ENCODE peak calls at places on chromosomes 12 and 14, in five cellular contexts. D is cardiac muscle cell, C is A549, X is SJSA1, R is left ventricle myocardium inferior. V is an unnamed sample.

GRCh38 chr14:71203306-71203705 is 296.0 kb downstream of the PCNX1 start:
- DNase-seq in X (no peak), R (no peak), D (no peak), C (no peak), V (no peak)

GRCh38 chr12:51621155-51621922 is 30.3 kb downstream of the SCN8A start:
- DNase-seq in R (no peak), C (no peak), D (peak; percentile 54), X (no peak), V (no peak)

GRCh38 chr14:100155881-100156645 is 3.4 kb downstream of the DEGS2 start:
- DNase-seq in C (peak; percentile 39), X (no peak), D (no peak), R (no peak), V (no peak)

GRCh38 chr12:31749024-31749704 is 20.3 kb upstream of the AMN1 start:
- DNase-seq in X (peak; percentile 87), R (no peak), D (peak; percentile 91), C (peak; percentile 100), V (peak; percentile 78)

GRCh38 chr14:53128303-53128702 is 24.8 kb downstream of the DDHD1 start:
- DNase-seq in D (no peak), X (no peak), C (no peak), R (no peak), V (no peak)

GRCh38 chr12:57133013-57133569 is 4.8 kb downstream of the LRP1 start:
- DNase-seq in D (peak; percentile 68), X (peak; percentile 81), R (no peak), C (no peak), V (peak; percentile 33)

GRCh38 chr12:121849211-121849610 is 9.4 kb downstream of the HPD start:
- DNase-seq in X (no peak), C (no peak), D (no peak), R (no peak), V (no peak)

GRCh38 chr12:113697646-113698504 is 226.2 kb upstream of the LHX5 start:
- DNase-seq in C (no peak), D (no peak), X (no peak), R (no peak), V (no peak)

GRCh38 chr12:131736807-131737484 is 26.1 kb downstream of the SFSWAP start:
- DNase-seq in R (no peak), C (peak; percentile 83), D (peak; percentile 8), X (peak; percentile 76), V (no peak)

GRCh38 chr12:124379938-124380754 is 85.3 kb downstream of the RFLNA start:
- DNase-seq in C (peak; percentile 85), D (peak; percentile 90), R (peak; percentile 66), X (peak; percentile 93), V (peak; percentile 85)

GRCh38 chr14:80988192-80988591 is 32.8 kb downstream of the TSHR start:
- DNase-seq in X (no peak), R (no peak), D (no peak), C (no peak), V (no peak)

GRCh38 chr12:46430340-46430948 is 57.9 kb upstream of the SLC38A2 start:
- DNase-seq in X (no peak), R (no peak), C (peak; percentile 93), D (peak; percentile 80), V (no peak)

GRCh38 chr12:102959391-102959790 is 1.9 kb downstream of the ASCL1 start:
- DNase-seq in C (no peak), X (no peak), R (no peak), D (no peak), V (no peak)

GRCh38 chr12:113880993-113881392 is 85.1 kb downstream of the RBM19 start:
- DNase-seq in X (no peak), R (no peak), D (no peak), C (no peak), V (no peak)

GRCh38 chr12:118850244-118850825 is 131.0 kb upstream of the SRRM4 start:
- DNase-seq in R (no peak), X (no peak), D (no peak), C (peak; percentile 55), V (no peak)

GRCh38 chr12:56117778-56118687 is at the start of gene ZC3H10:
- DNase-seq in X (peak; percentile 99), D (peak; percentile 99), R (peak; percentile 96), C (peak; percentile 100), V (peak; percentile 100)

GRCh38 chr12:31466768-31467167 is 124.2 kb downstream of the DENND5B start:
- DNase-seq in C (no peak), X (no peak), R (no peak), D (no peak), V (no peak)

GRCh38 chr12:18898469-18898868 is 160.6 kb downstream of the CAPZA3 start:
- DNase-seq in R (no peak), C (no peak), X (no peak), D (no peak), V (no peak)

GRCh38 chr12:95100264-95101190 is 27.1 kb upstream of the NR2C1 start:
- DNase-seq in X (no peak), R (no peak), D (no peak), C (no peak), V (no peak)

GRCh38 chr12:48717252-48717695 is 767 bp upstream of the CCNT1 start:
- DNase-seq in X (no peak), D (peak; percentile 15), C (peak; percentile 27), R (no peak), V (no peak)

GRCh38 chr14:39268393-39268792 is 34.7 kb downstream of the MIA2 start:
- DNase-seq in X (no peak), C (peak; percentile 15), R (no peak), D (peak; percentile 22), V (no peak)

GRCh38 chr12:89129471-89129870 is 222.8 kb downstream of the DUSP6 start:
- DNase-seq in D (no peak), X (no peak), C (no peak), R (no peak), V (no peak)

GRCh38 chr12:49507139-49507538 is 31.7 kb upstream of the KCNH3 start:
- DNase-seq in D (peak; percentile 95), X (peak; percentile 96), C (peak; percentile 93), R (no peak), V (no peak)

GRCh38 chr12:10067942-10068341 is 30.8 kb downstream of the CLEC1A start:
- DNase-seq in D (peak; percentile 13), R (no peak), C (no peak), X (no peak), V (no peak)

GRCh38 chr12:71335668-71336257 is 103.8 kb upstream of the LGR5 start:
- DNase-seq in C (no peak), R (no peak), X (no peak), D (no peak), V (no peak)

GRCh38 chr12:127230843-127231260 is 1036.1 kb upstream of the TMEM132C start:
- DNase-seq in R (no peak), C (peak; percentile 57), X (peak; percentile 86), D (peak; percentile 65), V (no peak)

GRCh38 chr12:5101686-5102085 is 58.0 kb downstream of the KCNA5 start:
- DNase-seq in X (no peak), C (no peak), D (no peak), R (no peak), V (no peak)

GRCh38 chr12:95859344-95859816 is 628 bp downstream of the SNRPF start:
- DNase-seq in D (peak; percentile 26), C (peak; percentile 38), R (no peak), X (no peak), V (no peak)

GRCh38 chr12:28574746-28575592 is 384.7 kb downstream of the CCDC91 start:
- DNase-seq in X (no peak), R (no peak), D (no peak), C (peak; percentile 8), V (no peak)

GRCh38 chr12:28569698-28570411 is 379.6 kb downstream of the CCDC91 start:
- DNase-seq in C (peak; percentile 61), R (no peak), X (peak; percentile 49), D (peak; percentile 74), V (no peak)

GRCh38 chr12:28578833-28579252 is 388.6 kb downstream of the CCDC91 start:
- DNase-seq in X (no peak), D (peak; percentile 30), R (no peak), C (no peak), V (no peak)

GRCh38 chr12:28578361-28578760 is 388.1 kb downstream of the CCDC91 start:
- DNase-seq in C (no peak), D (no peak), X (no peak), R (no peak), V (no peak)

GRCh38 chr12:28575593-28576205 is 385.4 kb downstream of the CCDC91 start:
- DNase-seq in D (no peak), R (no peak), C (no peak), X (no peak), V (no peak)
- H3K27ac ChIP-seq in D (no peak overlapping the region), R (peak overlapping the region; percentile 40), C (no peak overlapping the region), X (no peak overlapping the region), V (no peak overlapping the region)

DNA sequence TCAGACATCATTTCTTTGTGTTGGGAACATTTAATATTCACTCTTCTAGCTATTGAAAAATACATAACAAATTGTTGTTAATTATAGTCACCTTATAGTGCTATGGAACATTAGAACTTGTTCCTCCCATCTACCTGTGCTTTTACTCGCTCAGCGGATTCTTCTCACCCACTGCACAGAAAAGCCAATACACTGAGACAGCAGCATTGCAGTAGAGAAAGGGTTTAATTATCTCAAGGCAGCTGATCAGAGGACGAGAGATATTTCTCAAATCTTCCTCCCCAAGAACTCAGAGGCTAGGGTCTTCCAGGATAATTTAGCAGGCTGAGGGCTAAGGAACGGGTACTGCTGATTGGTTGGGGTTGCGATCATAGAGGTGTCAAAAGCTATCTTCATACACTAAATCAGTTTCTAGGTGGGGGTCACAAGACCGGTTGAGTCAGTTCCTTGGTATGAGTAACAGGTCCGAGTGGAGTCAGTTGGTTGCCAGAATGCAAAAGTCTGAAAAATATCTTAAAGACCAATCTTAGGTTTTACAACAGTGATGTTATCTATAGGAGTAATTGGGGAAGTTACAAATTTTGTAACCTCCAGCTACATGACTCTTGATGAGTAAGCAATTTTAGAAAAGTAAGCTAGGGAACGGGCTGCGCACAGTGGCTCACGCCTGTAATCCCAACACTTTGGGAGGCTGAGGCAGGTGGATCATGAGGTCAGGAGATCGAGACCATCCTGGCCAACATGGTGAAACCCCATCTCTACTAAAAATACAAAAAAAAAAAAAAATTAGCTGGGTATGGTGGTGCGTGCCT is 173.1 kb downstream of the FBXL14 start:
- DNase-seq in C (no peak), D (no peak), R (no peak), X (no peak), V (no peak)
- H3K27ac ChIP-seq in C (no peak overlapping the region), D (no peak overlapping the region), R (no peak overlapping the region), X (no peak overlapping the region), V (no peak overlapping the region)

DNA sequence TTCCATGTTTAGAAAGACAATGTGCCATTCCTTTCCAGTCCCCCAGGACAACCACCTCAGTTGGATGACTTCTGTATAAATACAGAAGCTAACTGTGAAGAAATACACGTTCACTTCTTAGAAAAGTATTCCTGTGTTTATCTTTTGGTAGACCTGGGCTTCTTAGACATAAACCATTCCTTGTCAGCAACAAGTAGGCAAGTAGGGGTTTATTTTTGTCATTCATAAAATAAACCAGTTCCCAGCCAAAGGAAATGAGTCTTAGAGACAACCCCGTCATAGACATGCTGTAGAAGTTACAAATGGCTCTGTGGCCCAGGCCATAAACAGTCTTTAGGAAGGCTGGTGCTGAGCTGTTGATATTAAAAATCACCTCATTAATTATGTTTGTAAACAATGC is 243.2 kb downstream of the SPTSSA start:
- DNase-seq in D (no peak), X (no peak), C (no peak), R (no peak), V (no peak)
- H3K27ac ChIP-seq in D (no peak overlapping the region), X (no peak overlapping the region), C (no peak overlapping the region), R (no peak overlapping the region), V (no peak overlapping the region)

DNA sequence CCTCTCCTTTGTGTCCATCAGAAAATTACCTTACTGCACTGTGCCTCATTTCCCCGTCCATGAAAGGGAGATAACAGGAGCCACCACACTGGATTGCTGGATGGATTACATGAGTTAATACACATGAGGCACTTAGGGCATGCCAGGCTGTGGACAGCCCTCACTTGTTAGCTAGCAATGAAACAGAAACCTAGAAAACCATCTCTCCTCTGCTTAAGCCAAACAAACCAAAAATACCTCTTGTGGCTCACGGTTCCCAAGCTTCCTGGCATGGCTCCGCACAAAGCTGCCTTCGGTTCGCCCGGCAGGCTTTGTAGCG is 660 bp upstream of the HCFC2 start:
- DNase-seq in X (no peak), C (no peak), R (no peak), D (no peak), V (no peak)
- H3K27ac ChIP-seq in X (peak overlapping the region; percentile 42), C (peak overlapping the region; percentile 78), R (peak overlapping the region; percentile 95), D (peak overlapping the region; percentile 70), V (peak overlapping the region; percentile 84)